ENCODE peak calls at places on chromosomes 7 and 10, in five cellular contexts. One of them, this sample, is unnamed.

GRCh38 chr7:142452791-142453190 is 194.9 kb upstream of the PRSS58 start:
- DNase-seq in activated CD4-positive, alpha-beta T cell treated with anti-CD3 and anti-CD28 coated beads, Interleukin-2, amount 50 U/mL, for 24 hours: no peak
- DNase-seq in pancreas: no peak
- DNase-seq in WERI-Rb-1: no peak
- DNase-seq in epithelial cell of prostate: no peak
- DNase-seq in this sample: no peak

GRCh38 chr10:19488592-19489280 is 327.5 kb upstream of the PLXDC2 start:
- DNase-seq in activated CD4-positive, alpha-beta T cell treated with anti-CD3 and anti-CD28 coated beads, Interleukin-2, amount 50 U/mL, for 24 hours: no peak
- DNase-seq in pancreas: peak; percentile 54
- DNase-seq in WERI-Rb-1: no peak
- DNase-seq in epithelial cell of prostate: no peak
- DNase-seq in this sample: peak; percentile 86

GRCh38 chr7:3436746-3437145 is 135.7 kb downstream of the SDK1 start:
- DNase-seq in activated CD4-positive, alpha-beta T cell treated with anti-CD3 and anti-CD28 coated beads, Interleukin-2, amount 50 U/mL, for 24 hours: no peak
- DNase-seq in pancreas: no peak
- DNase-seq in WERI-Rb-1: no peak
- DNase-seq in epithelial cell of prostate: no peak
- DNase-seq in this sample: no peak

GRCh38 chr10:61153766-61154165 is 209.8 kb upstream of the RHOBTB1 start:
- DNase-seq in activated CD4-positive, alpha-beta T cell treated with anti-CD3 and anti-CD28 coated beads, Interleukin-2, amount 50 U/mL, for 24 hours: no peak
- DNase-seq in pancreas: no peak
- DNase-seq in WERI-Rb-1: no peak
- DNase-seq in epithelial cell of prostate: no peak
- DNase-seq in this sample: no peak

GRCh38 chr10:91908358-91909177 is 718 bp downstream of the FGFBP3 start:
- DNase-seq in activated CD4-positive, alpha-beta T cell treated with anti-CD3 and anti-CD28 coated beads, Interleukin-2, amount 50 U/mL, for 24 hours: peak; percentile 53
- DNase-seq in pancreas: peak; percentile 85
- DNase-seq in WERI-Rb-1: peak; percentile 93
- DNase-seq in epithelial cell of prostate: no peak
- DNase-seq in this sample: peak; percentile 84

GRCh38 chr7:100351657-100352058 is 6.3 kb upstream of the PILRB start:
- DNase-seq in activated CD4-positive, alpha-beta T cell treated with anti-CD3 and anti-CD28 coated beads, Interleukin-2, amount 50 U/mL, for 24 hours: no peak
- DNase-seq in pancreas: no peak
- DNase-seq in WERI-Rb-1: no peak
- DNase-seq in epithelial cell of prostate: no peak
- DNase-seq in this sample: no peak

GRCh38 chr7:36961097-36961496 is 236.8 kb upstream of the AOAH start:
- DNase-seq in activated CD4-positive, alpha-beta T cell treated with anti-CD3 and anti-CD28 coated beads, Interleukin-2, amount 50 U/mL, for 24 hours: no peak
- DNase-seq in pancreas: no peak
- DNase-seq in WERI-Rb-1: no peak
- DNase-seq in epithelial cell of prostate: no peak
- DNase-seq in this sample: no peak

GRCh38 chr7:37832194-37832593 is 16.2 kb upstream of the NME8 start:
- DNase-seq in activated CD4-positive, alpha-beta T cell treated with anti-CD3 and anti-CD28 coated beads, Interleukin-2, amount 50 U/mL, for 24 hours: no peak
- DNase-seq in pancreas: no peak
- DNase-seq in WERI-Rb-1: no peak
- DNase-seq in epithelial cell of prostate: no peak
- DNase-seq in this sample: no peak

GRCh38 chr7:29989257-29989995 is at the start of gene SCRN1:
- DNase-seq in activated CD4-positive, alpha-beta T cell treated with anti-CD3 and anti-CD28 coated beads, Interleukin-2, amount 50 U/mL, for 24 hours: no peak
- DNase-seq in pancreas: peak; percentile 84
- DNase-seq in WERI-Rb-1: peak; percentile 76
- DNase-seq in epithelial cell of prostate: no peak
- DNase-seq in this sample: peak; percentile 73

This sample was measured in glutamatergic neuron.